ENCODE peak calls at places on chromosomes 3 and 15, in five cellular contexts. E, R, F, Y and W are unnamed samples.
A peak's percentile ranks its signal among the peaks of the same experiment; 100 is the strongest.

GRCh38 chr3:58260261-58260731 is 22.7 kb downstream of the ABHD6 start:
- DNase-seq in E (peak; percentile 14), R (no peak), F (no peak), Y (no peak), W (no peak)

GRCh38 chr3:58427661-58428361 is 5.8 kb downstream of the PDHB start:
- DNase-seq in E (no peak), R (no peak), F (no peak), Y (no peak), W (no peak)

GRCh38 chr3:187748050-187748481 is 2.8 kb upstream of the BCL6 start:
- DNase-seq in E (peak; percentile 67), R (peak; percentile 90), F (peak; percentile 91), Y (peak; percentile 96), W (peak; percentile 61)

GRCh38 chr3:58469096-58469495 is 22.8 kb upstream of the KCTD6 start:
- DNase-seq in E (no peak), R (no peak), F (no peak), Y (no peak), W (no peak)

GRCh38 chr3:52185837-52186236 is 12.1 kb upstream of the ALAS1 start:
- DNase-seq in E (no peak), R (no peak), F (no peak), Y (no peak), W (no peak)

GRCh38 chr15:25763206-25763880 is 99.8 kb downstream of the ATP10A start:
- DNase-seq in E (peak; percentile 35), R (no peak), F (peak; percentile 24), Y (no peak), W (no peak)

GRCh38 chr15:25863067-25863967 is at the start of gene ATP10A:
- DNase-seq in E (peak; percentile 29), R (peak; percentile 44), F (no peak), Y (no peak), W (no peak)

GRCh38 chr15:89652666-89653065 is 2.6 kb downstream of the KIF7 start:
- DNase-seq in E (no peak), R (no peak), F (no peak), Y (no peak), W (no peak)

GRCh38 chr3:175606650-175607318 is 747.6 kb downstream of the NAALADL2 start:
- DNase-seq in E (no peak), R (no peak), F (no peak), Y (no peak), W (no peak)

GRCh38 chr3:138879541-138880380 is 45.0 kb upstream of the PIK3CB start:
- DNase-seq in E (no peak), R (no peak), F (no peak), Y (peak; percentile 14), W (no peak)

GRCh38 chr3:122183521-122183892 is at the start of gene CASR:
- DNase-seq in E (peak; percentile 5), R (no peak), F (no peak), Y (peak; percentile 9), W (peak; percentile 12)

GRCh38 chr3:170908235-170909116 is at the start of gene EIF5A2:
- DNase-seq in E (peak; percentile 93), R (peak; percentile 95), F (peak; percentile 92), Y (peak; percentile 90), W (peak; percentile 99)

GRCh38 chr3:147649475-147649874 is 240.3 kb downstream of the ZIC1 start:
- DNase-seq in E (no peak), R (no peak), F (no peak), Y (no peak), W (no peak)

GRCh38 chr15:95291878-95292472 is 1038.5 kb upstream of the NR2F2 start:
- DNase-seq in E (peak; percentile 63), R (no peak), F (no peak), Y (no peak), W (peak; percentile 32)

DNA sequence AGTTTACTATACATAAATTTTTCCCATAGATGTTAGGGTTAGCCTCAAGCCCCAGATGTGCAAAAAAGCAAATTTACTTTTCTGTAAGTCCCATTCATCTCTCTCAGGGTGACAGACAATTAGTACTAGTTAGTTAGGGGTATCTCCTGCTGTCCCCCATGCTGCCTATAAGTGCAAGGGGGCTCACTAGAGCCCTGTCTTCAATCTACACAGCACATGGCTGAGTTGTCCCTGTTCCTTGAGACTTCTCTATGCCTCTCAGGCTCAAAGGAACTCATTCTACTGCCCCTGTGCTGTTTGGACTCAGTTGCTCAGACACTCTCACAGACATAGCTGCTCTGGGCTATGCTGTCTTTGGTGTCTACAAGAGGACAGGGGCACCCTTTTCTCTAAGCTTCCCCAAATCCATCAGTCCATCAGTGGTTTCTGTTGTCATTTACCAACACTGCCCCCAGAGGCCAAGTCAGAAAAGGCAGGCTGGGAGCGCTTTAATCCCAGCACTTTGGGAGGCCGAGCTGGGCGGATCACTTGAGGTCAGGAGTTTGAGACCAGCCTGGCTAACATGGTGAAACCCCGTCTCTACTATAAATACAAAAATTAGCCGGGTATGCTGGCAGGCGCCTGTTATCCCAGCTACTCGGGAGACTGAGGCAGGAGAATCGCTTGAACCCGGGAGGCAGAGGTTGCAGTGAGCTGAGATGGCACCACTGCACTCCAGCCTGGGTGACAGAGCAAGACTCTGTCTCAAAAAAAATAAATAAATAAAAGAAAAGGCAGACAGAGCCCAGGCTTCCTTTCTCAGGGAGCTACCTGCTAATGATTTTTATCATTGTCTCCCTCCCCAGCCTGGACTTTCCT is 31.4 kb upstream of the PRTG start:
- DNase-seq in E (peak; percentile 60), R (peak; percentile 14), F (peak; percentile 35), Y (peak; percentile 38), W (peak; percentile 52)
- TF ChIP-seq CTCF in E (peak; percentile 55), R (peak; percentile 63), F (peak; percentile 20), Y (peak; percentile 66), W (peak; percentile 84)

DNA sequence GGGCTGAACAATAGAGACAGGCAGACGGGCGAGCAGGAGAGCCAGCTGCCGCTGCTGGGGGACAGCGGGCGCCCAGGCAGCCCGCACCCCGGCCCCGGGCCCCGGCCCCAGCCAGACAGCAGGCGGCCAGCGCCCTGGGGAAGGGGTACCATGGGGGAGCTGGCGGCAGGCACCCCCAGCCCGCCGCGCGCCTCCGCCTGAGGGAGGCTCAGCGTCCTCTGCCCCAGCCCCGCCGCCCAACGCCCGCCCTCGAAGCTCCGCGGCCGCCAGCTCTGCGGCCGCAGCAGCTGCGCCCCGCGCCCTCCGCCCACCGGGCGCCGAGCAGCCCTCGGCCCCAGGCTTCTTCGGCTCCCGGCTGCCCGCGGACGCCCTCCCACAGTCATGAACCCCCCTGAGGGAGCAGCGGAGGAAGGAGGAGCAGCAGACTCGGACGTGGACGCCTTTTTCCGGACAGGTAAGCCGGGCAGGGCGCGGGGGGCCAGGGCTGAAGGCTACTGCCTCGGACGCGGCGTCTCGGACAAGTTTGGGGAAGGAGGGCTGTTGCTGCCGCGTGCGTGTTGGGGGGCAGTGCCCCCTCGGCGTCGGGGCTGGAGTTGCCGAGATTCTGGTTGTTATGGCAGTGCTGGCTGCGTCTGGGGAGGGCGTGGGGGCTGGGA is 41.6 kb upstream of the ROPN1 start:
- DNase-seq in E (peak; percentile 11), R (no peak), F (no peak), Y (peak; percentile 10), W (no peak)
- H3K27ac ChIP-seq in E (peak within 1 kb of the TSS; percentile 88), R (no peak within 1 kb of the TSS), F (peak within 1 kb of the TSS; percentile 75), Y (peak within 1 kb of the TSS; percentile 88), W (no peak within 1 kb of the TSS)

GRCh38 chr3:185455860-185456259 is 43.0 kb downstream of the TMEM41A start:
- DNase-seq in E (no peak), R (no peak), F (no peak), Y (no peak), W (no peak)
- TF ChIP-seq CTCF in E (no peak), R (no peak), F (no peak), Y (no peak), W (no peak)

GRCh38 chr3:153614131-153614530 is 452.1 kb downstream of the RAP2B start:
- DNase-seq in E (no peak), R (no peak), F (no peak), Y (no peak), W (no peak)
- H3K27ac ChIP-seq in E (peak overlapping the region; percentile 39), R (no peak overlapping the region), F (no peak overlapping the region), Y (no peak overlapping the region), W (no peak overlapping the region)